ENCODE peak calls at places on chromosomes 7 and 10, in eight cellular contexts. C is esophagus muscularis mucosa, L is OCI-LY7, Q is left ventricle myocardium inferior, A is IMR-90, U is A549, D is astrocyte, K is lung. H is an unnamed sample.
A peak's percentile ranks its signal among the peaks of the same experiment; 100 is the strongest.

GRCh38 chr7:129423700-129424410 is 10.4 kb upstream of the STRIP2 start:
- DNase-seq in C (no peak), L (no peak), Q (no peak), A (peak; percentile 25), U (peak; percentile 11), D (peak; percentile 10), K (no peak), H (no peak)

GRCh38 chr7:131688738-131689661 is 132.6 kb upstream of the PODXL start:
- DNase-seq in C (peak; percentile 91), L (peak; percentile 48), Q (peak; percentile 51), A (peak; percentile 49), U (peak; percentile 57), D (peak; percentile 9), K (peak; percentile 50), H (peak; percentile 65)

GRCh38 chr7:101817031-101817929 is at the start of gene CUX1:
- DNase-seq in C (no peak), L (peak; percentile 65), Q (no peak), A (no peak), U (peak; percentile 60), D (no peak), K (no peak), H (peak; percentile 52)

GRCh38 chr7:91285966-91286365 is 21.7 kb downstream of the FZD1 start:
- DNase-seq in C (no peak), L (no peak), Q (no peak), A (peak; percentile 58), U (no peak), D (peak; percentile 74), K (no peak), H (no peak)

GRCh38 chr7:327305-327931 is 37.4 kb downstream of the FOXL3 start:
- DNase-seq in C (no peak), L (no peak), Q (no peak), A (no peak), U (no peak), D (no peak), K (no peak), H (no peak)

GRCh38 chr10:34297551-34298370 is 517.3 kb downstream of the PARD3 start:
- DNase-seq in C (no peak), L (no peak), Q (no peak), A (peak; percentile 57), U (no peak), D (peak; percentile 8), K (no peak), H (no peak)

GRCh38 chr7:47816647-47817046 is 131.6 kb downstream of the PKD1L1 start:
- DNase-seq in C (no peak), L (no peak), Q (no peak), A (peak; percentile 69), U (peak; percentile 52), D (peak; percentile 78), K (no peak), H (no peak)

GRCh38 chr10:49664842-49665355 is 14.6 kb upstream of the C10orf53 start:
- DNase-seq in C (peak; percentile 90), L (no peak), Q (no peak), A (no peak), U (no peak), D (no peak), K (peak; percentile 14), H (no peak)

GRCh38 chr10:113111900-113112853 is 162.1 kb downstream of the TCF7L2 start:
- DNase-seq in C (no peak), L (no peak), Q (no peak), A (peak; percentile 47), U (no peak), D (no peak), K (no peak), H (no peak)

GRCh38 chr10:131675104-131675503 is 225.7 kb upstream of the PPP2R2D start:
- DNase-seq in C (no peak), L (no peak), Q (no peak), A (no peak), U (no peak), D (no peak), K (no peak), H (no peak)

GRCh38 chr10:847868-848267 is 83.6 kb downstream of the LARP4B start:
- DNase-seq in C (no peak), L (no peak), Q (no peak), A (no peak), U (peak; percentile 16), D (no peak), K (no peak), H (no peak)

GRCh38 chr10:132915411-132915810 is 27.0 kb downstream of the CFAP46 start:
- DNase-seq in C (no peak), L (peak; percentile 4), Q (no peak), A (no peak), U (no peak), D (no peak), K (no peak), H (no peak)

GRCh38 chr7:130733866-130734524 is at the start of gene KLF14:
- DNase-seq in C (no peak), L (no peak), Q (peak; percentile 12), A (no peak), U (no peak), D (no peak), K (no peak), H (peak; percentile 20)

GRCh38 chr7:135771961-135772638 is 23.5 kb upstream of the FAM180A start:
- DNase-seq in C (no peak), L (no peak), Q (no peak), A (peak; percentile 90), U (no peak), D (peak; percentile 90), K (no peak), H (no peak)

GRCh38 chr7:1922870-1923236 is 252.8 kb downstream of the ELFN1 start:
- DNase-seq in C (no peak), L (no peak), Q (no peak), A (no peak), U (no peak), D (no peak), K (no peak), H (no peak)
- H3K4me1 ChIP-seq in C (peaks cover under 1% of the 10 kb centered on the region), L (no peaks in the 10 kb centered on the region), Q (peaks cover 17% of the 10 kb centered on the region), A (peaks cover 8% of the 10 kb centered on the region), U (no peaks in the 10 kb centered on the region), D (peaks cover 4% of the 10 kb centered on the region), K (peaks cover 10% of the 10 kb centered on the region), H (no peaks in the 10 kb centered on the region)

DNA sequence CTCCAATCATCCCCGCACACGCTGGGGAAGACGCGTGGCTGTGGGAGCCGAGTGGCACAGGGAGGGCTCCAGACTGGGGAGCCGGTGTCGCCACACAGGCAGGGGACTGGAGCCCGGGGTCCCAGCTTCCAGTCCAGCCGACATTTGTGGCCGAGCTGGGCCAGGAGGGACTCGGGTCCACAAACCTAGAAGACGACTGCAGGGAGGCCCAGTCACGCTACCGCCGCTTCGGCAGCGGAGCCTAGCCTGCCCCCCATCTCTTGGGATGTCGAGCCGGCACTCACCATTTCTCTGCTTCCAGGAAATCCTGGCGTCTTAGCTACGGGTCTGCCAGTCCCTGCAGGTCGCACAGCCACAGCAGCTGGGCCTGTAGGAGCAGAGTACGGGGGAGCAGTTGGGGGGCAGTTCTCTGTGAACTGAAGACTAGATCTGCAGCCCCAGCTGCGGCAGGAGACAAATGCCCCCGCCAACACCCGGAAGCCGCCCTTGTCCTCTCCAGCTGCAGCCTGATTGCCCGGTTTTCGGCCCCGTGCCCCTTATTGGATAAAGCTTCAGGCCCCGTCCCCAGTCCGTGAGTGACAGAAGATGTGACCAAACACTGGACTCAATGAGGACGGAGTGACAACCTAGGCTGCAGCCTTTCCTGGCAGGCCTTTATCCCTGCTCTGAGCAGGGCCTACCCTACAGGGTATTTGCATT is 270.7 kb downstream of the ZNF33B start:
- DNase-seq in C (peak; percentile 95), L (no peak), Q (peak; percentile 88), A (peak; percentile 16), U (no peak), D (peak; percentile 52), K (peak; percentile 86), H (peak; percentile 91)
- H3K4me3 ChIP-seq in C (peak overlapping the region; percentile 64), L (no peak overlapping the region), Q (peak overlapping the region; percentile 84), A (peak overlapping the region; percentile 37), U (no peak overlapping the region), D (peak overlapping the region; percentile 52), K (peak overlapping the region; percentile 71), H (peak overlapping the region; percentile 68)

GRCh38 chr10:43402880-43403452 is 6.0 kb downstream of the HNRNPF start:
- DNase-seq in C (no peak), L (no peak), Q (no peak), A (no peak), U (no peak), D (no peak), K (no peak), H (no peak)

GRCh38 chr10:43403911-43404674 is 4.9 kb downstream of the HNRNPF start:
- DNase-seq in C (no peak), L (no peak), Q (no peak), A (no peak), U (no peak), D (no peak), K (no peak), H (no peak)

GRCh38 chr10:43401627-43402026 is 7.4 kb downstream of the HNRNPF start:
- DNase-seq in C (no peak), L (no peak), Q (no peak), A (no peak), U (no peak), D (no peak), K (no peak), H (no peak)

GRCh38 chr10:43399911-43400310 is 9.1 kb downstream of the HNRNPF start:
- DNase-seq in C (no peak), L (no peak), Q (no peak), A (no peak), U (no peak), D (no peak), K (no peak), H (no peak)

DNA sequence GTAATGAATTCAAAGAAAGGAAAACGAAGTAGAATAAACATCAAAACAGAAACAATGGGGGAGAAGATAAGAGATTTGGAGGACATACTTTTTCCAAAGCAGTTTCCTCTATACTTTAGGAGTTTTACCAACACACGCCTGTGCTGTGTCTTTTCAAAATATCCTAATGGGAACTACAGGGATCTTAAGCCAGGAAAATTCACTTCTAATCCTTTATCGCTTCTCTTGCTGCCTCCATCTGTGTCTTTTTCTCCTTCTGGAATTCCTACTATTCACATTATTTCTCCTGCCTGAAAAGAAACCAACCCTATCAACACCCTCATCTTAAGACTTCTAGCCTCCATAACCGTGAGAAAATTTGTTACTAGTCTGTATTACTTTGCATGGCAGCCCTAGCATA is 6.8 kb downstream of the HNRNPF start:
- DNase-seq in C (no peak), L (no peak), Q (no peak), A (no peak), U (no peak), D (no peak), K (no peak), H (no peak)
- H3K4me1 ChIP-seq in C (peaks cover 95% of the 10 kb centered on the region), L (peaks cover 77% of the 10 kb centered on the region), Q (peaks cover 95% of the 10 kb centered on the region), A (peaks cover 15% of the 10 kb centered on the region), U (peaks cover 85% of the 10 kb centered on the region), D (peaks cover 33% of the 10 kb centered on the region), K (peaks cover 23% of the 10 kb centered on the region), H (peaks cover 34% of the 10 kb centered on the region)

GRCh38 chr7:64945481-64945756 is 42.3 kb downstream of the ZNF273 start:
- DNase-seq in C (no peak), L (no peak), Q (no peak), A (no peak), U (no peak), D (no peak), K (no peak), H (no peak)

GRCh38 chr7:64947252-64948000 is 43.4 kb downstream of the ZNF117 start:
- DNase-seq in C (no peak), L (no peak), Q (no peak), A (no peak), U (no peak), D (no peak), K (no peak), H (peak; percentile 21)

GRCh38 chr7:64946772-64947171 is 43.7 kb downstream of the ZNF273 start:
- DNase-seq in C (no peak), L (peak; percentile 60), Q (no peak), A (peak; percentile 1), U (no peak), D (no peak), K (no peak), H (peak; percentile 16)

GRCh38 chr7:64945776-64946175 is 42.7 kb downstream of the ZNF273 start:
- DNase-seq in C (no peak), L (no peak), Q (no peak), A (no peak), U (no peak), D (no peak), K (no peak), H (no peak)

GRCh38 chr7:64951250-64951848 is 39.5 kb downstream of the ZNF117 start:
- DNase-seq in C (no peak), L (peak; percentile 72), Q (no peak), A (peak; percentile 54), U (peak; percentile 46), D (peak; percentile 22), K (no peak), H (no peak)
- H3K4me3 ChIP-seq in C (no peak overlapping the region), L (no peak overlapping the region), Q (no peak overlapping the region), A (no peak overlapping the region), U (no peak overlapping the region), D (no peak overlapping the region), K (no peak overlapping the region), H (no peak overlapping the region)